ENCODE peak calls at places on chromosomes 5 and 9, in four cellular contexts. One of them, this sample, is unnamed.

GRCh38 chr5:129001831-129002626 is 36.7 kb downstream of the SLC27A6 start:
- DNase-seq in H9: no peak
- DNase-seq in trophoblast cell: no peak
- DNase-seq in neuronal stem cell: no peak
- DNase-seq in this sample: no peak

GRCh38 chr9:79764377-79764776 is 192.6 kb downstream of the TLE4 start:
- DNase-seq in H9: no peak
- DNase-seq in trophoblast cell: peak; percentile 73
- DNase-seq in neuronal stem cell: no peak
- DNase-seq in this sample: peak; percentile 92

GRCh38 chr5:132557425-132557805 is 638 bp downstream of the RAD50 start:
- DNase-seq in H9: peak; percentile 63
- DNase-seq in trophoblast cell: peak; percentile 78
- DNase-seq in neuronal stem cell: no peak
- DNase-seq in this sample: peak; percentile 44

GRCh38 chr5:170748986-170749385 is 34.5 kb upstream of the GABRP start:
- DNase-seq in H9: peak; percentile 26
- DNase-seq in trophoblast cell: no peak
- DNase-seq in neuronal stem cell: no peak
- DNase-seq in this sample: no peak

GRCh38 chr5:67300321-67300720 is 103.7 kb upstream of the CD180 start:
- DNase-seq in H9: no peak
- DNase-seq in trophoblast cell: no peak
- DNase-seq in neuronal stem cell: no peak
- DNase-seq in this sample: peak; percentile 17

GRCh38 chr5:5326126-5326758 is 96.2 kb upstream of the ICE1 start:
- DNase-seq in H9: no peak
- DNase-seq in trophoblast cell: no peak
- DNase-seq in neuronal stem cell: peak; percentile 30
- DNase-seq in this sample: no peak

GRCh38 chr5:158886957-158887356 is 212.8 kb downstream of the EBF1 start:
- DNase-seq in H9: no peak
- DNase-seq in trophoblast cell: no peak
- DNase-seq in neuronal stem cell: no peak
- DNase-seq in this sample: no peak

GRCh38 chr5:143599474-143599873 is 196.0 kb upstream of the NR3C1 start:
- DNase-seq in H9: no peak
- DNase-seq in trophoblast cell: no peak
- DNase-seq in neuronal stem cell: no peak
- DNase-seq in this sample: no peak

GRCh38 chr5:95786821-95787408 is 35.6 kb downstream of the GLRX start:
- DNase-seq in H9: no peak
- DNase-seq in trophoblast cell: peak; percentile 74
- DNase-seq in neuronal stem cell: no peak
- DNase-seq in this sample: no peak

GRCh38 chr5:672329-673139 is 20.6 kb downstream of the TPPP start:
- DNase-seq in H9: peak; percentile 71
- DNase-seq in trophoblast cell: peak; percentile 98
- DNase-seq in neuronal stem cell: peak; percentile 89
- DNase-seq in this sample: peak; percentile 98

GRCh38 chr5:133327946-133328401 is 276.2 kb downstream of the HSPA4 start:
- DNase-seq in H9: peak; percentile 52
- DNase-seq in trophoblast cell: no peak
- DNase-seq in neuronal stem cell: no peak
- DNase-seq in this sample: no peak

GRCh38 chr5:33806736-33807442 is 84.9 kb downstream of the ADAMTS12 start:
- DNase-seq in H9: no peak
- DNase-seq in trophoblast cell: no peak
- DNase-seq in neuronal stem cell: no peak
- DNase-seq in this sample: peak; percentile 98

GRCh38 chr5:80251636-80252035 is 4.2 kb downstream of the SERINC5 start:
- DNase-seq in H9: no peak
- DNase-seq in trophoblast cell: no peak
- DNase-seq in neuronal stem cell: no peak
- DNase-seq in this sample: no peak

GRCh38 chr5:81078930-81079329 is 118.8 kb downstream of the RASGRF2 start:
- DNase-seq in H9: no peak
- DNase-seq in trophoblast cell: no peak
- DNase-seq in neuronal stem cell: no peak
- DNase-seq in this sample: no peak

GRCh38 chr5:38765461-38765861 is 80.4 kb upstream of the OSMR start:
- DNase-seq in H9: no peak
- DNase-seq in trophoblast cell: no peak
- DNase-seq in neuronal stem cell: no peak
- DNase-seq in this sample: no peak

GRCh38 chr5:163978897-163979296 is 473.5 kb downstream of the MAT2B start:
- DNase-seq in H9: peak; percentile 47
- DNase-seq in trophoblast cell: no peak
- DNase-seq in neuronal stem cell: no peak
- DNase-seq in this sample: no peak

GRCh38 chr5:113166710-113167366 is 190.2 kb downstream of the DCP2 start:
- DNase-seq in H9: no peak
- DNase-seq in trophoblast cell: peak; percentile 59
- DNase-seq in neuronal stem cell: no peak
- DNase-seq in this sample: peak; percentile 90

GRCh38 chr9:126617740-126618133 is 4.0 kb downstream of the LMX1B start:
- DNase-seq in H9: peak; percentile 43
- DNase-seq in trophoblast cell: no peak
- DNase-seq in neuronal stem cell: no peak
- DNase-seq in this sample: no peak

GRCh38 chr5:40720071-40720470 is 35.7 kb downstream of the TTC33 start:
- DNase-seq in H9: no peak
- DNase-seq in trophoblast cell: no peak
- DNase-seq in neuronal stem cell: no peak
- DNase-seq in this sample: no peak

GRCh38 chr5:133831506-133832224 is 136.8 kb downstream of the C5orf15 start:
- DNase-seq in H9: no peak
- DNase-seq in trophoblast cell: no peak
- DNase-seq in neuronal stem cell: no peak
- DNase-seq in this sample: peak; percentile 6

GRCh38 chr5:107418071-107418470 is 252.7 kb downstream of the EFNA5 start:
- DNase-seq in H9: no peak
- DNase-seq in trophoblast cell: no peak
- DNase-seq in neuronal stem cell: no peak
- DNase-seq in this sample: peak; percentile 31

GRCh38 chr5:67031689-67032088 is 164.9 kb downstream of the CD180 start:
- DNase-seq in H9: no peak
- DNase-seq in trophoblast cell: no peak
- DNase-seq in neuronal stem cell: no peak
- DNase-seq in this sample: no peak

GRCh38 chr5:139631520-139632165 is 16.5 kb upstream of the CXXC5 start:
- DNase-seq in H9: no peak
- DNase-seq in trophoblast cell: no peak
- DNase-seq in neuronal stem cell: no peak
- DNase-seq in this sample: peak; percentile 71

DNA sequence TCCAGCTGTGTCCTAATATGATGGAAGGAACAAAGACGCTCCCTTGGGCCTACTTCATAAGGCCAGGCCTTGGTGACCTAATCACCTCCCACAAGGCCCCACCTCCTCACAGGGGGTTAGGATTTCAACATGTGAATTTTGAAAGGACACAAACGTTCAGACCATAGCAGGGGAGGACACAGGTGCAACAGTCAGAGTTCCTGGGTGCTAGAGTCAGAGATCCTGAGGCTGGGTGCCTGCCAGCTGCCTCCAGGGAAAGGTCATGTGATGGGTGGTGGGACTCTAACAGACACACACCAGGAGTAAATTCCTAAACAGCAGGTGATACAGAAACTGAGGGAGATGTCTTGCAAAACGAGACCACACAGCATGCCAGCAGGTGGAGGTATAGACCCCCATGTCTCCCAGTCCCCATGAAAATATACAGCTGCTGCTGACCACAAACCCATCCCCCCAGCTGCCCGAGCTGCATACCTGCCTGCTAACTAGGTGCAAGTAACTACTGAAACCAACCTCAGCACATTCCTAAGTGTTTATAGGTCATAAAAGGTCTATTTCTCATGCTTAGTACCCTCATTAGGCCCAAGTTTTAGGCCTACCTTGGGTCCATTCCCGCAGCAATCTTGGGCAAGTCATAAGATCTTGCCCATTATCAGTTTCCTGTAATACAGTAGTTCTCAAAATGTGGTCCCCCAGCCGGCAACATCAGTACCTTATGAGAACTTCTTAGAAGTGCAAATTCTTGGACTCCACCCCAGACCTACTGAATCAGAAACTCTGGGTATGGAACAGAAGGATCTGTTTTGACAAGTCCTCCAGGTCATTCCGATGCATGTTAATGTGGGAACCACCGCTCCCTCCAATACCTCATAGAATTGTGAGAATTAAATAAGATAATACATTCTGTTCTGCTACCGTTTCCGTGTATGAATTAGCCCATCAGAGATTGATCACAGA is 245.3 kb downstream of the ENC1 start:
- DNase-seq in H9: peak; percentile 79
- DNase-seq in trophoblast cell: peak; percentile 98
- DNase-seq in neuronal stem cell: no peak
- DNase-seq in this sample: no peak
- H2BK12ac ChIP-seq in H9: no peak overlapping the region
- H2BK12ac ChIP-seq in trophoblast cell: peak overlapping the region; percentile 89
- H2BK12ac ChIP-seq in neuronal stem cell: no peak overlapping the region
- H2BK12ac ChIP-seq in this sample: no peak overlapping the region

GRCh38 chr5:178690208-178690607 is 40.3 kb downstream of the ZNF354A start:
- DNase-seq in H9: no peak
- DNase-seq in trophoblast cell: no peak
- DNase-seq in neuronal stem cell: no peak
- DNase-seq in this sample: no peak
- H3K4me2 ChIP-seq in H9: no peak overlapping the region
- H3K4me2 ChIP-seq in trophoblast cell: no peak overlapping the region
- H3K4me2 ChIP-seq in neuronal stem cell: no peak overlapping the region
- H3K4me2 ChIP-seq in this sample: no peak overlapping the region

DNA sequence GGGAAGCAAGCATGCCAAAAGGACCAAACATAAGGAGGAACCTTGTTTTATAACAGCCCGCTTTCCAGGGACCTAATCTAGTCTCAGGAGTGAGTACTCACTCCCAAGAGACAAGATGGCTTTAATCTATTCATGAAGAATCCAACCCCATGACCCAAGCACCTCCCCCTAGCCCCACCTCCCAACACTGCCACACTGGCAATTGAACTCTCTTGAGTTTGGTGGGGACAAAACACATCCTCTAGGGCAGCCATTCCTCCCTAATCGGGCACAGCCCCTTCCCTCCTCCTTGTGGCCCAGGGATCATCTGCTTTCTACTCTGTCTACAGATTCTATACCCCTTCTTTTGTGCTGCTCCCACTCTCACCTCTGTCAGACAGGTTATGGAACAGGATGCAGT is 112.5 kb upstream of the ABCA1 start:
- DNase-seq in H9: no peak
- DNase-seq in trophoblast cell: no peak
- DNase-seq in neuronal stem cell: no peak
- DNase-seq in this sample: no peak
- H4K8ac ChIP-seq in H9: no peak overlapping the region
- H4K8ac ChIP-seq in trophoblast cell: no peak overlapping the region
- H4K8ac ChIP-seq in neuronal stem cell: no peak overlapping the region
- H4K8ac ChIP-seq in this sample: no peak overlapping the region

GRCh38 chr9:89679006-89679395 is 74.2 kb downstream of the GADD45G start:
- DNase-seq in H9: no peak
- DNase-seq in trophoblast cell: no peak
- DNase-seq in neuronal stem cell: no peak
- DNase-seq in this sample: no peak
- H2BK12ac ChIP-seq in H9: no peak overlapping the region
- H2BK12ac ChIP-seq in trophoblast cell: no peak overlapping the region
- H2BK12ac ChIP-seq in neuronal stem cell: no peak overlapping the region
- H2BK12ac ChIP-seq in this sample: no peak overlapping the region